ENCODE peak calls at places on chromosomes 3 and 15, in four cellular contexts. P is AG08396, L is heart left ventricle, C is NCI-H1105 treated with DMSO at 0.1 percent for 48 hours. G is an unnamed sample.

GRCh38 chr3:94004301-94004910 is 24.0 kb downstream of the STX19 start:
- DNase-seq in C (peak), P (peak), L (no peak), G (no peak)

GRCh38 chr3:99339222-99339621 is 299.2 kb upstream of the COL8A1 start:
- DNase-seq in L (no peak), C (no peak), P (no peak), G (no peak)

GRCh38 chr15:69118089-69118488 is 42.3 kb upstream of the GLCE start:
- DNase-seq in L (no peak), P (no peak), C (no peak), G (no peak)

GRCh38 chr3:187735837-187736236 is 9.4 kb downstream of the BCL6 start:
- DNase-seq in L (no peak), C (no peak), P (peak), G (no peak)

GRCh38 chr3:177521305-177521704 is 324.0 kb upstream of the TBL1XR1 start:
- DNase-seq in P (no peak), C (no peak), L (no peak), G (no peak)

GRCh38 chr3:73868688-73869315 is 244.1 kb upstream of the PDZRN3 start:
- DNase-seq in C (peak), P (peak), L (no peak), G (no peak)

GRCh38 chr15:72155021-72155621 is 36.9 kb downstream of the SENP8 start:
- DNase-seq in C (peak), L (peak), P (no peak), G (peak)

GRCh38 chr3:98328933-98329332 is 24.7 kb upstream of the OR5K4 start:
- DNase-seq in C (no peak), P (no peak), L (no peak), G (no peak)

GRCh38 chr3:186413615-186414415 is 51.8 kb upstream of the DGKG start:
- DNase-seq in C (peak), P (no peak), L (peak), G (peak)

GRCh38 chr15:40770147-40770721 is 454 bp downstream of the C15orf62 start:
- DNase-seq in C (no peak), L (no peak), P (no peak), G (no peak)

GRCh38 chr15:38378162-38378560 is 75.8 kb upstream of the FAM98B start:
- DNase-seq in P (no peak), C (no peak), L (peak), G (peak)

GRCh38 chr3:127710473-127710941 is 37.8 kb downstream of the ABTB1 start:
- DNase-seq in L (no peak), C (no peak), P (no peak), G (no peak)

GRCh38 chr3:11161666-11162065 is 7.4 kb downstream of the HRH1 start:
- DNase-seq in P (no peak), C (no peak), L (no peak), G (no peak)

GRCh38 chr15:81043568-81044301 is 43.0 kb downstream of the TLNRD1 start:
- DNase-seq in L (no peak), P (no peak), C (no peak), G (no peak)

GRCh38 chr3:56610669-56611335 is 53.8 kb downstream of the CCDC66 start:
- DNase-seq in L (peak), P (no peak), C (no peak), G (no peak)

G was measured in Right ventricle myocardium inferior.